ENCODE peak calls at places on chromosome 14, in four cellular contexts. A, Y, H and Q are unnamed samples.

GRCh38 chr14:84527706-84528105 is 1002.2 kb upstream of the FLRT2 start:
- DNase-seq in H (no peak), Y (no peak), A (no peak), Q (no peak)

GRCh38 chr14:58919262-58919661 is 269.2 kb upstream of the DAAM1 start:
- DNase-seq in A (peak), Y (no peak), H (no peak), Q (peak)

GRCh38 chr14:48490756-48491155 is 815.4 kb upstream of the MDGA2 start:
- DNase-seq in H (no peak), A (no peak), Y (no peak), Q (no peak)

GRCh38 chr14:34043627-34044372 is 92.9 kb upstream of the EGLN3 start:
- DNase-seq in Y (peak), A (no peak), H (no peak), Q (peak)

GRCh38 chr14:101861464-101861863 is 100.0 kb downstream of the PPP2R5C start:
- DNase-seq in H (no peak), A (no peak), Y (no peak), Q (no peak)

GRCh38 chr14:74531467-74531866 is 37.9 kb downstream of the ISCA2 start:
- DNase-seq in Y (peak), A (peak), H (no peak), Q (no peak)

GRCh38 chr14:20801726-20802125 is 918 bp downstream of the RNASE1 start:
- DNase-seq in Y (no peak), A (no peak), H (no peak), Q (no peak)

GRCh38 chr14:50001146-50001998 is 108.5 kb downstream of the ARF6 start:
- DNase-seq in A (peak), Y (peak), H (no peak), Q (peak)

GRCh38 chr14:92651793-92652382 is 96.5 kb downstream of the LGMN start:
- DNase-seq in H (no peak), Y (no peak), A (no peak), Q (no peak)

GRCh38 chr14:102923920-102924486 is 1.5 kb downstream of the AMN start:
- DNase-seq in A (no peak), Y (no peak), H (no peak), Q (no peak)

GRCh38 chr14:85233756-85234545 is 296.0 kb upstream of the FLRT2 start:
- DNase-seq in Y (peak), A (peak), H (no peak), Q (peak)

GRCh38 chr14:70004791-70005190 is 125.6 kb downstream of the SMOC1 start:
- DNase-seq in H (no peak), Y (no peak), A (peak), Q (no peak)

GRCh38 chr14:104551851-104552737 is 27.5 kb upstream of the C14orf180 start:
- DNase-seq in A (no peak), H (no peak), Y (no peak), Q (no peak)

GRCh38 chr14:100602621-100603020 is 15.4 kb upstream of the BEGAIN start:
- DNase-seq in A (no peak), H (no peak), Y (no peak), Q (no peak)

GRCh38 chr14:100334904-100335303 is 11.8 kb downstream of the SLC25A47 start:
- DNase-seq in H (no peak), Y (no peak), A (no peak), Q (no peak)

GRCh38 chr14:53510281-53510912 is 357.3 kb upstream of the DDHD1 start:
- DNase-seq in Y (peak), A (no peak), H (no peak), Q (no peak)

GRCh38 chr14:64232095-64232830 is 61.9 kb downstream of the ESR2 start:
- DNase-seq in H (peak), A (peak), Y (peak), Q (peak)

GRCh38 chr14:101077511-101078074 is 174.1 kb upstream of the RTL1 start:
- DNase-seq in A (peak), H (no peak), Y (no peak), Q (peak)

GRCh38 chr14:90602088-90602687 is 205.4 kb downstream of the CALM1 start:
- DNase-seq in Y (no peak), A (no peak), H (no peak), Q (no peak)

GRCh38 chr14:49594347-49595089 is 4.2 kb upstream of the LRR1 start:
- DNase-seq in A (peak), Y (peak), H (peak), Q (no peak)

GRCh38 chr14:51521764-51522163 is 129.9 kb upstream of the FRMD6 start:
- DNase-seq in Y (peak), A (peak), H (peak), Q (no peak)

GRCh38 chr14:75369506-75369905 is 58.3 kb upstream of the JDP2 start:
- DNase-seq in A (no peak), H (no peak), Y (no peak), Q (no peak)

GRCh38 chr14:68794130-68794855 is 1.4 kb upstream of the ZFP36L1 start:
- DNase-seq in Y (peak), H (peak), A (peak), Q (peak)

GRCh38 chr14:72678360-72678759 is 215.5 kb downstream of the DPF3 start:
- DNase-seq in Y (peak), H (no peak), A (peak), Q (peak)

GRCh38 chr14:104099096-104100041 is 13.9 kb downstream of the ASPG start:
- DNase-seq in H (no peak), A (no peak), Y (no peak), Q (no peak)

GRCh38 chr14:71776463-71777359 is 155.5 kb upstream of the RGS6 start:
- DNase-seq in H (no peak), Y (no peak), A (peak), Q (no peak)

GRCh38 chr14:70640938-70641547 is 673 bp upstream of the TTC9 start:
- DNase-seq in Y (peak), H (peak), A (peak), Q (peak)

GRCh38 chr14:95660550-95661515 is 25.4 kb upstream of the TCL1B start:
- DNase-seq in Y (no peak), A (no peak), H (no peak), Q (peak)

GRCh38 chr14:54976316-54976715 is 50.6 kb downstream of the WDHD1 start:
- DNase-seq in A (peak), Y (peak), H (peak), Q (peak)

GRCh38 chr14:45526715-45527549 is 273.9 kb upstream of the MIS18BP1 start:
- DNase-seq in H (no peak), Y (peak), A (no peak), Q (peak)

GRCh38 chr14:51552768-51553426 is 98.8 kb upstream of the FRMD6 start:
- DNase-seq in A (no peak), H (no peak), Y (peak), Q (peak)

GRCh38 chr14:23409475-23409874 is 1.4 kb upstream of the MYH6 start:
- DNase-seq in A (no peak), Y (no peak), H (no peak), Q (no peak)

GRCh38 chr14:103541494-103541943 is 12.5 kb downstream of the TRMT61A start:
- DNase-seq in H (no peak), A (no peak), Y (no peak), Q (no peak)

GRCh38 chr14:91149462-91149861 is 35.6 kb downstream of the DGLUCY start:
- DNase-seq in Y (peak), A (peak), H (peak), Q (peak)

GRCh38 chr14:104227806-104228205 is 89.4 kb downstream of the KIF26A start:
- DNase-seq in Y (no peak), A (no peak), H (no peak), Q (no peak)